ENCODE peak calls at places on chromosomes 11 and 22, in ten cellular contexts. C is right atrium auricular region; Z is pancreas; I is CD4-positive, alpha-beta memory T cell; O is uterus; Q is heart left ventricle; H is prostate gland; D is right lobe of liver; M is IMR-90; J is colonic mucosa. G is an unnamed sample.

GRCh38 chr22:24068717-24069116 is 57.6 kb downstream of the CABIN1 start:
- DNase-seq in C (no peak), Z (no peak), I (no peak), O (no peak), Q (no peak), H (no peak), D (no peak), M (no peak), J (no peak), G (no peak)

GRCh38 chr11:128530119-128531091 is 57.0 kb downstream of the ETS1 start:
- DNase-seq in C (no peak), Z (no peak), I (no peak), O (peak; percentile 80), Q (no peak), H (no peak), D (no peak), M (peak; percentile 99), J (no peak), G (no peak)

GRCh38 chr11:113331436-113331835 is 17.1 kb downstream of the TTC12 start:
- DNase-seq in C (no peak), Z (no peak), I (no peak), O (no peak), Q (no peak), H (no peak), D (no peak), M (no peak), J (no peak), G (no peak)

GRCh38 chr11:66548041-66548440 is 1.3 kb downstream of the ACTN3 start:
- DNase-seq in C (no peak), Z (no peak), I (no peak), O (no peak), Q (no peak), H (no peak), D (no peak), M (no peak), J (no peak), G (no peak)

GRCh38 chr11:123193742-123194141 is 1.3 kb downstream of the CLMP start:
- DNase-seq in C (no peak), Z (no peak), I (no peak), O (no peak), Q (no peak), H (no peak), D (no peak), M (no peak), J (no peak), G (no peak)

GRCh38 chr11:75164318-75164827 is 13.5 kb downstream of the SLCO2B1 start:
- DNase-seq in C (no peak), Z (no peak), I (no peak), O (no peak), Q (no peak), H (no peak), D (peak; percentile 90), M (no peak), J (no peak), G (no peak)

GRCh38 chr11:128523616-128524015 is 63.7 kb downstream of the ETS1 start:
- DNase-seq in C (no peak), Z (no peak), I (no peak), O (no peak), Q (no peak), H (no peak), D (no peak), M (peak; percentile 76), J (no peak), G (no peak)

GRCh38 chr11:114291847-114292680 is 4.1 kb upstream of the NNMT start:
- DNase-seq in C (no peak), Z (no peak), I (no peak), O (no peak), Q (no peak), H (no peak), D (no peak), M (peak; percentile 85), J (no peak), G (no peak)

GRCh38 chr11:125413226-125413625 is 82.8 kb downstream of the FEZ1 start:
- DNase-seq in C (no peak), Z (peak; percentile 21), I (no peak), O (no peak), Q (no peak), H (no peak), D (no peak), M (no peak), J (no peak), G (no peak)

GRCh38 chr11:113895367-113896155 is 9.0 kb upstream of the HTR3B start:
- DNase-seq in C (no peak), Z (no peak), I (no peak), O (no peak), Q (no peak), H (peak; percentile 42), D (no peak), M (no peak), J (no peak), G (peak; percentile 57)

GRCh38 chr11:68127791-68128681 is 6.8 kb upstream of the CHKA start:
- DNase-seq in C (no peak), Z (peak; percentile 87), I (no peak), O (peak; percentile 72), Q (peak; percentile 59), H (peak; percentile 89), D (peak; percentile 87), M (peak; percentile 40), J (no peak), G (peak; percentile 84)

GRCh38 chr22:23888615-23889401 is 5.4 kb upstream of the MIF start:
- DNase-seq in C (no peak), Z (no peak), I (no peak), O (no peak), Q (no peak), H (no peak), D (no peak), M (peak; percentile 39), J (no peak), G (no peak)

GRCh38 chr22:25892678-25893077 is 150.7 kb downstream of the MYO18B start:
- DNase-seq in C (no peak), Z (no peak), I (no peak), O (no peak), Q (no peak), H (no peak), D (no peak), M (no peak), J (no peak), G (no peak)

GRCh38 chr11:118537409-118537980 is 6.5 kb downstream of the TMEM25 start:
- DNase-seq in C (no peak), Z (no peak), I (no peak), O (no peak), Q (no peak), H (no peak), D (no peak), M (no peak), J (no peak), G (no peak)

GRCh38 chr11:109939176-109939810 is 153.9 kb upstream of the ZC3H12C start:
- DNase-seq in C (no peak), Z (no peak), I (no peak), O (no peak), Q (no peak), H (peak; percentile 29), D (no peak), M (peak; percentile 84), J (peak; percentile 23), G (no peak)
- H3K36me3 ChIP-seq in C (no peaks in the 10 kb centered on the region), Z (no peaks in the 10 kb centered on the region), I (no peaks in the 10 kb centered on the region), O (no peaks in the 10 kb centered on the region), Q (no peaks in the 10 kb centered on the region), H (no peaks in the 10 kb centered on the region), D (no peaks in the 10 kb centered on the region), M (no peaks in the 10 kb centered on the region), J (no peaks in the 10 kb centered on the region), G (no peaks in the 10 kb centered on the region)

DNA sequence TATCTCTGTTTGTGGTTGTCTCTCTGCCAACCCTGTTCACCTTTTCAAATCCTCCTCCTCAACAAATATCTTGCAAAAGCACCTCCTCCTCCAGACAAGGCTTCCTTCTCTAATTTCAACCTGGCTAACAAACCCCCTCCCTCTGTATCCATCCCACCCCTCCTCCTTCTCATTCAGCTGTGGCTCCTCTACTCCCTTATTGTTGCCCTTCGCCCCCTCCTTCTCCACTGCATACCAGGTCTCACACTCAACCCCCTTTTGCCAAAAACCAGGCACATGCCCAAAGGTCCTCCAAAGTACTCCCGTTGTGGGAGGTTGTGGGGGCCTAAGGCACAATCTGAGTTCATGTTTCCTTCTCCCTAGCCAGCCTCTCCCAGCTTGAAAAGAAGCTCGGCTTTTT is 110.6 kb downstream of the JRKL start:
- DNase-seq in C (no peak), Z (no peak), I (no peak), O (no peak), Q (no peak), H (no peak), D (no peak), M (no peak), J (no peak), G (no peak)
- H3K36me3 ChIP-seq in C (no peaks in the 10 kb centered on the region), Z (no peaks in the 10 kb centered on the region), I (no peaks in the 10 kb centered on the region), O (no peaks in the 10 kb centered on the region), Q (no peaks in the 10 kb centered on the region), H (no peaks in the 10 kb centered on the region), D (no peaks in the 10 kb centered on the region), M (no peaks in the 10 kb centered on the region), J (no peaks in the 10 kb centered on the region), G (no peaks in the 10 kb centered on the region)

GRCh38 chr22:40348025-40348658 is 1.8 kb downstream of the ADSL start:
- DNase-seq in C (no peak), Z (peak; percentile 60), I (peak; percentile 68), O (no peak), Q (no peak), H (peak; percentile 69), D (no peak), M (peak; percentile 62), J (peak; percentile 71), G (no peak)

GRCh38 chr22:40347300-40347699 is 1.0 kb downstream of the ADSL start:
- DNase-seq in C (no peak), Z (no peak), I (no peak), O (no peak), Q (no peak), H (no peak), D (no peak), M (no peak), J (no peak), G (no peak)

DNA sequence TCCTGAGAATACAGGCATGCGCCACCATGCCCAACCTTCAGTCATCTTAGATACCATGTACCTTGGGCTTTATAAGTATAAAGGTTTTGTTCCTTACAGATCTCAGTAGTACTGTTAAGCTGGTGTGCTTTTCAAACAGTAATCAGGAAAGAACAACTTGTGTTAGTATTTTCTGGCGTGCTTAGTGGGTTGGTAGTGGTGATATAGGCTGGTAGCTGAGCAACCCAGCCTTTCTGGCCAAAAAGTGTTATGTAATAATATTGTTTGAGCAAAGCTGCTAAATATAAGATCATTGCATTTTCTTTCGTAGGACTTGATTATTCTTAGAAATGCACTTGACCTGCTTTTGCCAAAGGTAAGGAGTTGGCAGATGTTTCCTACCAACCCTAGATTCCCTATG is 6.5 kb downstream of the ADSL start:
- DNase-seq in C (no peak), Z (no peak), I (no peak), O (no peak), Q (no peak), H (no peak), D (no peak), M (no peak), J (no peak), G (no peak)
- H3K36me3 ChIP-seq in C (peaks cover 69% of the 10 kb centered on the region), Z (peaks cover 32% of the 10 kb centered on the region), I (peaks cover 67% of the 10 kb centered on the region), O (no peaks in the 10 kb centered on the region), Q (peaks cover 93% of the 10 kb centered on the region), H (no peaks in the 10 kb centered on the region), D (peaks cover 67% of the 10 kb centered on the region), M (peaks cover 25% of the 10 kb centered on the region), J (peaks cover 5% of the 10 kb centered on the region), G (no peaks in the 10 kb centered on the region)

DNA sequence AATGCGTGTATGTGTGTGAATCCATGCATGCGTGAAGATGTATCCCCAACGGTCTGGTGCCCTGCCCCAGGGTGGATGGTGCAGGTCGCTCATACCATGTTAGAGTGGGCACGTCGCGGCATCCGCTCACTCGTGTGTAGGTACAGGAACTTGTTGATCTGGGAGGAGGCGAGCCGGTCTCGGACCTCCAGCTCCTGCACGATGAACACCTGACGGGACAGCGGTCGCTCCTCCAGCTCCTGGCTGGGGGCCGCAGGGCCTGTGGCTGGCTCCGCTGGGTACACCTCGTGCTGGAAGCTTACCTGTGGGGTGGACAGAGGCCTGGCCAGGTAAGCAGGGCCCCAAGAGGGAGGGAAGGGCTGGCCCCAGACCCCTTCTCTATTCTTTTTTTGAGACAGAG is 18.5 kb downstream of the ATG2A start:
- DNase-seq in C (no peak), Z (no peak), I (no peak), O (no peak), Q (no peak), H (no peak), D (peak; percentile 54), M (no peak), J (no peak), G (no peak)
- H3K36me3 ChIP-seq in C (peaks cover 58% of the 10 kb centered on the region), Z (peaks cover 34% of the 10 kb centered on the region), I (peaks cover 17% of the 10 kb centered on the region), O (no peaks in the 10 kb centered on the region), Q (peaks cover 71% of the 10 kb centered on the region), H (peaks cover 13% of the 10 kb centered on the region), D (peaks cover 54% of the 10 kb centered on the region), M (peaks cover 58% of the 10 kb centered on the region), J (peaks cover 2% of the 10 kb centered on the region), G (peaks cover 7% of the 10 kb centered on the region)

G was measured in breast epithelium.